ENCODE peak calls at places on chromosomes 2 and 18, in four cellular contexts. R is HFF-Myc, G is endothelial cell, S is cardiac muscle cell. J is an unnamed sample.

GRCh38 chr2:40935349-40935748 is 483.5 kb upstream of the SLC8A1 start:
- DNase-seq in R (no peak), G (no peak), S (no peak), J (no peak)

GRCh38 chr2:190365499-190366204 is 22.3 kb downstream of the INPP1 start:
- DNase-seq in R (no peak), G (no peak), S (no peak), J (no peak)

GRCh38 chr2:167825664-167826063 is 421.7 kb downstream of the STK39 start:
- DNase-seq in R (no peak), G (no peak), S (no peak), J (no peak)

GRCh38 chr2:231212329-231212845 is 14.0 kb downstream of the ARMC9 start:
- DNase-seq in R (no peak), G (no peak), S (no peak), J (no peak)

GRCh38 chr2:33486544-33486943 is 10.1 kb downstream of the RASGRP3 start:
- DNase-seq in R (no peak), G (no peak), S (no peak), J (no peak)

GRCh38 chr2:65045651-65046050 is 10.6 kb upstream of the CEP68 start:
- DNase-seq in R (no peak), G (no peak), S (no peak), J (no peak)

GRCh38 chr2:101596346-101596745 is 101.2 kb upstream of the MAP4K4 start:
- DNase-seq in R (peak), G (no peak), S (no peak), J (no peak)

GRCh38 chr18:741931-742512 is 29.6 kb upstream of the ENOSF1 start:
- DNase-seq in R (peak), G (no peak), S (peak), J (peak)

GRCh38 chr2:59150430-59150829 is 909.3 kb upstream of the FANCL start:
- DNase-seq in R (no peak), G (no peak), S (no peak), J (no peak)

GRCh38 chr18:72637319-72638113 is 93.4 kb upstream of the CBLN2 start:
- DNase-seq in R (no peak), G (no peak), S (peak), J (no peak)

GRCh38 chr2:86249843-86250402 is 50.7 kb downstream of the MRPL35 start:
- DNase-seq in R (peak), G (no peak), S (no peak), J (no peak)

GRCh38 chr2:52074139-52074719 is 1042.3 kb upstream of the NRXN1 start:
- DNase-seq in R (no peak), G (no peak), S (no peak), J (no peak)

GRCh38 chr2:35822716-35823115 is 532.9 kb upstream of the CRIM1 start:
- DNase-seq in R (no peak), G (no peak), S (no peak), J (no peak)

GRCh38 chr2:63301481-63301880 is 250.9 kb downstream of the OTX1 start:
- DNase-seq in R (peak), G (no peak), S (no peak), J (no peak)

J was measured in SW480.